ENCODE peak calls at places on chromosomes 11 and 22, in ten cellular contexts. C, I, X, M, L, Y, H, S, T and G are unnamed samples.

GRCh38 chr11:1574256-1575242 is 2.5 kb upstream of the DUSP8 start:
- DNase-seq in X (peak), Y (peak), H (peak), T (peak), L (no peak), S (no peak), C (peak), M (peak), I (peak), G (peak)

GRCh38 chr11:46333129-46333947 is 13.9 kb upstream of the DGKZ start:
- DNase-seq in I (no peak), M (no peak), Y (no peak), H (no peak), L (no peak), X (no peak), T (peak), S (no peak), C (peak), G (no peak)

GRCh38 chr11:10604340-10604748 is 35.9 kb upstream of the LYVE1 start:
- DNase-seq in I (no peak), X (peak), M (peak), T (no peak), L (peak), Y (peak), C (no peak), H (peak), S (no peak), G (peak)

GRCh38 chr11:24391165-24391564 is 105.7 kb upstream of the LUZP2 start:
- DNase-seq in M (peak), S (no peak), Y (peak), H (no peak), L (peak), C (no peak), T (no peak), I (no peak), X (no peak), G (peak)

GRCh38 chr11:47917643-47918369 is 62.6 kb upstream of the PTPRJ start:
- DNase-seq in Y (peak), S (no peak), I (no peak), C (peak), T (no peak), L (peak), M (peak), X (peak), H (peak), G (peak)

GRCh38 chr11:23789938-23790371 is 706.9 kb upstream of the LUZP2 start:
- DNase-seq in I (no peak), H (no peak), X (no peak), S (no peak), Y (peak), C (no peak), L (peak), T (no peak), M (peak), G (peak)

GRCh38 chr11:16759857-16760256 is 21.4 kb downstream of the C11orf58 start:
- DNase-seq in I (no peak), C (no peak), X (no peak), Y (no peak), S (no peak), M (no peak), T (no peak), H (no peak), L (no peak), G (no peak)

GRCh38 chr22:23651676-23652075 is 19.6 kb upstream of the DRICH1 start:
- DNase-seq in L (no peak), C (no peak), M (no peak), S (no peak), I (no peak), T (no peak), H (no peak), Y (no peak), X (no peak), G (no peak)

GRCh38 chr11:92340839-92341238 is 116.2 kb downstream of the FAT3 start:
- DNase-seq in S (no peak), T (no peak), M (peak), C (peak), I (no peak), Y (peak), L (peak), X (no peak), H (no peak), G (no peak)

GRCh38 chr11:118608268-118609214 is 1.1 kb downstream of the PHLDB1 start:
- DNase-seq in T (peak), H (peak), S (no peak), C (peak), L (peak), M (peak), I (no peak), Y (peak), X (peak), G (no peak)

GRCh38 chr11:28763876-28764275 is 655.7 kb downstream of the METTL15 start:
- DNase-seq in I (no peak), X (no peak), L (no peak), Y (no peak), M (no peak), S (no peak), T (no peak), H (no peak), C (no peak), G (no peak)

GRCh38 chr11:130217632-130218031 is 58.0 kb downstream of the ST14 start:
- DNase-seq in S (no peak), Y (no peak), X (no peak), T (no peak), L (no peak), H (no peak), M (no peak), I (no peak), C (no peak), G (no peak)

GRCh38 chr22:19870153-19871022 is 15.7 kb upstream of the GNB1L start:
- DNase-seq in X (peak), L (no peak), S (no peak), M (no peak), C (peak), Y (no peak), T (peak), I (no peak), H (peak), G (no peak)

GRCh38 chr11:3160252-3161031 is 4.7 kb downstream of the OSBPL5 start:
- DNase-seq in C (peak), S (peak), Y (peak), H (peak), X (peak), T (peak), M (peak), I (no peak), L (peak), G (peak)

GRCh38 chr22:19086944-19087343 is 35.3 kb downstream of the DGCR2 start:
- DNase-seq in S (no peak), T (no peak), M (peak), I (no peak), L (no peak), H (no peak), Y (peak), X (no peak), C (no peak), G (no peak)

GRCh38 chr22:30809086-30809485 is 114.4 kb downstream of the OSBP2 start:
- DNase-seq in L (peak), M (no peak), H (no peak), Y (no peak), S (peak), C (no peak), I (no peak), T (no peak), X (no peak), G (peak)

GRCh38 chr11:120022617-120023016 is 115.3 kb downstream of the TRIM29 start:
- DNase-seq in I (no peak), M (no peak), C (no peak), S (no peak), X (no peak), T (no peak), L (no peak), H (no peak), Y (no peak), G (no peak)

GRCh38 chr11:3159296-3160190 is 5.6 kb downstream of the OSBPL5 start:
- DNase-seq in Y (no peak), S (no peak), C (no peak), T (no peak), L (no peak), M (no peak), I (no peak), X (peak), H (peak), G (no peak)

GRCh38 chr11:61717286-61718033 is 35.0 kb upstream of the MYRF start:
- DNase-seq in S (no peak), C (no peak), I (no peak), H (no peak), X (no peak), Y (no peak), L (no peak), T (no peak), M (no peak), G (no peak)

GRCh38 chr11:3155691-3156258 is 9.3 kb downstream of the OSBPL5 start:
- DNase-seq in M (no peak), T (no peak), Y (peak), L (no peak), X (peak), S (peak), H (no peak), I (no peak), C (peak), G (no peak)

GRCh38 chr11:106786251-106786650 is 232.0 kb downstream of the GUCY1A2 start:
- DNase-seq in C (no peak), I (no peak), L (no peak), S (no peak), H (no peak), X (no peak), T (no peak), Y (peak), M (peak), G (no peak)

GRCh38 chr11:118373263-118373662 is 13.9 kb downstream of the UBE4A start:
- DNase-seq in H (no peak), C (no peak), S (no peak), Y (no peak), T (no peak), L (no peak), I (no peak), M (no peak), X (no peak), G (no peak)

GRCh38 chr11:128476729-128477128 is 110.6 kb downstream of the ETS1 start:
- DNase-seq in L (peak), C (no peak), X (peak), Y (peak), I (no peak), S (no peak), T (peak), H (no peak), M (no peak), G (no peak)

GRCh38 chr11:104476454-104476853 is 312.5 kb upstream of the PDGFD start:
- DNase-seq in T (no peak), S (no peak), M (no peak), X (no peak), Y (no peak), C (no peak), H (no peak), I (no peak), L (no peak), G (no peak)

GRCh38 chr22:23204541-23205157 is 24.3 kb downstream of the BCR start:
- DNase-seq in I (no peak), C (no peak), L (no peak), H (peak), T (no peak), S (no peak), Y (no peak), M (no peak), X (peak), G (no peak)